ENCODE peak calls at places on chromosomes 1 and 21, in five cellular contexts. A is Panc1; D is amniotic stem cell; W is anterior cingulate cortex; S is CD8-positive, alpha-beta memory T cell. Z is an unnamed sample.
A peak's percentile ranks its signal among the peaks of the same experiment; 100 is the strongest.

GRCh38 chr1:175197536-175197935 is 5.0 kb upstream of the KIAA0040 start:
- DNase-seq in A (no peak), D (no peak), W (no peak), S (no peak), Z (no peak)

GRCh38 chr1:66412689-66413088 is 121.3 kb upstream of the SGIP1 start:
- DNase-seq in A (no peak), D (no peak), W (no peak), S (no peak), Z (no peak)

GRCh38 chr1:230368871-230369270 is 57.3 kb downstream of the PGBD5 start:
- DNase-seq in A (no peak), D (no peak), W (no peak), S (no peak), Z (no peak)

GRCh38 chr1:26278835-26279597 is 870 bp upstream of the SH3BGRL3 start:
- DNase-seq in A (no peak), D (peak; percentile 35), W (no peak), S (no peak), Z (no peak)

GRCh38 chr21:33578959-33579542 is 9.4 kb downstream of the DONSON start:
- DNase-seq in A (no peak), D (no peak), W (no peak), S (no peak), Z (peak; percentile 16)

GRCh38 chr1:184244962-184245361 is 141.9 kb upstream of the C1orf21 start:
- DNase-seq in A (no peak), D (no peak), W (no peak), S (no peak), Z (no peak)

GRCh38 chr21:36968414-36968813 is 1.9 kb upstream of the HLCS start:
- DNase-seq in A (no peak), D (no peak), W (no peak), S (no peak), Z (no peak)

GRCh38 chr1:30852026-30852425 is 56.5 kb downstream of the SDC3 start:
- DNase-seq in A (no peak), D (no peak), W (no peak), S (no peak), Z (no peak)

GRCh38 chr1:83104558-83104957 is 894.4 kb downstream of the TTLL7 start:
- DNase-seq in A (no peak), D (no peak), W (no peak), S (no peak), Z (no peak)

GRCh38 chr1:25569599-25570458 is 26.4 kb downstream of the LDLRAP1 start:
- DNase-seq in A (no peak), D (no peak), W (no peak), S (no peak), Z (no peak)